ENCODE peak calls at places on chromosomes 5 and 9, in five cellular contexts. Y is PC-3, P is neural progenitor cell, T is SK-N-SH, O is HCT116. H is an unnamed sample.

GRCh38 chr5:107739661-107740060 is 68.9 kb upstream of the EFNA5 start:
- DNase-seq in O (no peak), T (no peak), Y (peak), P (no peak), H (no peak)

GRCh38 chr5:68460147-68460760 is 244.7 kb downstream of the PIK3R1 start:
- DNase-seq in O (peak), P (peak), T (peak), Y (peak), H (peak)

GRCh38 chr5:87004101-87004500 is 263.6 kb upstream of the RASA1 start:
- DNase-seq in T (no peak), Y (peak), O (no peak), P (no peak), H (no peak)

GRCh38 chr5:14305045-14305444 is 161.9 kb downstream of the TRIO start:
- DNase-seq in T (no peak), P (no peak), Y (peak), O (no peak), H (peak)

GRCh38 chr9:7241694-7242093 is 483.9 kb downstream of the KDM4C start:
- DNase-seq in T (no peak), P (no peak), Y (no peak), O (no peak), H (no peak)

GRCh38 chr9:134320195-134320885 is 5.9 kb upstream of the RXRA start:
- DNase-seq in T (no peak), O (no peak), Y (no peak), P (peak), H (no peak)

GRCh38 chr5:74384851-74385250 is 255.7 kb downstream of the ENC1 start:
- DNase-seq in P (no peak), Y (no peak), O (no peak), T (peak), H (no peak)

GRCh38 chr9:105333076-105333475 is 88.6 kb downstream of the SLC44A1 start:
- DNase-seq in Y (no peak), O (no peak), T (no peak), P (no peak), H (peak)

GRCh38 chr5:72788851-72789505 is 27.5 kb upstream of the TNPO1 start:
- DNase-seq in O (no peak), P (no peak), T (no peak), Y (peak), H (peak)

GRCh38 chr9:108889649-108890067 is 27.6 kb downstream of the ACTL7A start:
- DNase-seq in O (peak), Y (no peak), P (peak), T (no peak), H (peak)

GRCh38 chr9:97864396-97864795 is 11.4 kb downstream of the FOXE1 start:
- DNase-seq in Y (peak), P (no peak), O (no peak), T (no peak), H (no peak)

GRCh38 chr5:76819851-76820280 is 1.0 kb downstream of the F2RL1 start:
- DNase-seq in O (no peak), P (peak), Y (no peak), T (no peak), H (no peak)

GRCh38 chr5:93349613-93350012 is 231.4 kb downstream of the NR2F1-AS1 start:
- DNase-seq in T (no peak), P (no peak), O (no peak), Y (peak), H (peak)

GRCh38 chr5:73115399-73116051 is 4.8 kb upstream of the TMEM171 start:
- DNase-seq in P (no peak), T (no peak), O (no peak), Y (peak), H (peak)

GRCh38 chr9:86184125-86184524 is 75.3 kb downstream of the C9orf153 start:
- DNase-seq in O (no peak), P (no peak), Y (no peak), T (no peak), H (no peak)

GRCh38 chr5:169667896-169668674 is 31.0 kb downstream of the DOCK2 start:
- DNase-seq in O (no peak), T (peak), Y (peak), P (no peak), H (peak)

GRCh38 chr5:62778327-62779009 is 199.8 kb downstream of the LRRC70 start:
- DNase-seq in T (no peak), Y (no peak), P (peak), O (no peak), H (no peak)

GRCh38 chr5:67246108-67246507 is 49.5 kb upstream of the CD180 start:
- DNase-seq in T (peak), O (peak), P (peak), Y (peak), H (peak)

GRCh38 chr9:106859957-106860715 is 2.8 kb upstream of the ZNF462 start:
- DNase-seq in O (peak), P (peak), Y (peak), T (peak), H (no peak)

GRCh38 chr9:93209576-93210323 is 25.8 kb downstream of the WNK2 start:
- DNase-seq in O (no peak), T (no peak), Y (no peak), P (no peak), H (no peak)

GRCh38 chr9:34163439-34163838 is 15.4 kb upstream of the UBAP1 start:
- DNase-seq in T (no peak), O (no peak), Y (peak), P (no peak), H (peak)

GRCh38 chr5:72841756-72842535 is 25.5 kb downstream of the TNPO1 start:
- DNase-seq in O (no peak), Y (peak), T (no peak), P (no peak), H (peak)

GRCh38 chr9:71692337-71692736 is 76.0 kb downstream of the CEMIP2 start:
- DNase-seq in O (no peak), Y (no peak), P (no peak), T (no peak), H (peak)

GRCh38 chr5:61918606-61919005 is 387.4 kb upstream of the KIF2A start:
- DNase-seq in Y (no peak), P (no peak), T (no peak), O (no peak), H (no peak)

GRCh38 chr5:81202652-81203051 is 30.5 kb upstream of the CKMT2 start:
- DNase-seq in Y (no peak), T (no peak), O (no peak), P (no peak), H (no peak)

GRCh38 chr9:35114113-35114847 is 1.4 kb downstream of the ATOSB start:
- DNase-seq in O (peak), T (peak), P (peak), Y (peak), H (peak)

GRCh38 chr5:138444774-138445546 is 6.1 kb downstream of the REEP2 start:
- DNase-seq in P (no peak), Y (no peak), O (no peak), T (no peak), H (no peak)

GRCh38 chr5:178069909-178070308 is 43.4 kb upstream of the N4BP3 start:
- DNase-seq in O (peak), P (peak), T (no peak), Y (peak), H (peak)

GRCh38 chr5:161023591-161023990 is 171.6 kb upstream of the ATP10B start:
- DNase-seq in Y (no peak), T (no peak), P (no peak), O (no peak), H (no peak)

GRCh38 chr9:3916984-3917383 is 382.9 kb downstream of the GLIS3 start:
- DNase-seq in T (no peak), P (no peak), Y (peak), O (no peak), H (peak)

GRCh38 chr9:117092582-117092981 is 322.3 kb downstream of the ASTN2 start:
- DNase-seq in O (no peak), T (no peak), Y (no peak), P (no peak), H (peak)

GRCh38 chr9:130433168-130433946 is 11.4 kb upstream of the ASS1 start:
- DNase-seq in T (peak), O (no peak), Y (peak), P (peak), H (peak)

GRCh38 chr9:135759676-135760300 is 57.8 kb downstream of the KCNT1 start:
- DNase-seq in T (no peak), Y (no peak), O (no peak), P (no peak), H (no peak)

GRCh38 chr5:102891175-102891574 is 136.1 kb downstream of the PAM start:
- DNase-seq in T (no peak), O (no peak), Y (no peak), P (no peak), H (no peak)

GRCh38 chr9:98091735-98092632 is 27.0 kb downstream of the TRIM14 start:
- DNase-seq in P (peak), T (no peak), O (no peak), Y (no peak), H (no peak)

DNA sequence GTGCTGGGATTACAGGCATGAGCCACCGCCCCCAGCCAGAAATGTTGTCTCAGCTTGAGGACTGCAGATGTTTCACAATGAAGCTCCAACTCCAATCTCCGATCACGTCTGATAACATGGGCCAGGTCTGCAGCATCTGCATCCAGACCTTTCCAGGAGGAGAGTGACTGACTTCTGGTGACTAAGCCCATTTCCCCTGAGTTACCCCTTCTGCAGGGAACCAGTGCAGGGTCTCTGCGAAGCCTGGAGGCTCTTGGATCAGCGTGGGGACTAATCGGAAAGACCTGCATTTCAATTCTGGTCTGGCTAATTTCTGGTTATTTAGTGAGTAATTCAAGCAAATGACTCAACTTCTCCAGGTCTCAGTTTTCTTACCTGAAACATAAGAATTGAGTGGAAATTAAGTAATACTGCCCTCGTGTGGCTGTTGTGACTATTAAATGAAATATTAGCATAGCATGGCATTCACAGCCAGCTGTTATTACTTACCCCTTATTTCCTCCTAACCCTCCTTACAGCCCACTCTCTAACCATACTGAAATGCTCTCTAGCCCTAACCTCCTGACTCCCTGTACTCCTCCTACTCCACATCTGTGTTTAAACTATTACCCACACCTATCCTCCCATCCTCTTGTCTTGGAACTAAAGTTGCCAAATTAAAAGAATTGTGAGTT is 2.2 kb upstream of the GNPDA1 start:
- DNase-seq in O (peak), P (peak), Y (peak), T (peak), H (peak)
- H3K4me2 ChIP-seq in O (peak), P (no peak), Y (peak), T (peak), H (peak)

GRCh38 chr9:73863924-73864323 is 633.2 kb upstream of the RORB start:
- DNase-seq in Y (no peak), T (no peak), P (no peak), O (no peak), H (no peak)
- TF ChIP-seq EZH2phosphoT487 in Y (no peak), T (no peak), P (no peak), O (no peak), H (no peak)

DNA sequence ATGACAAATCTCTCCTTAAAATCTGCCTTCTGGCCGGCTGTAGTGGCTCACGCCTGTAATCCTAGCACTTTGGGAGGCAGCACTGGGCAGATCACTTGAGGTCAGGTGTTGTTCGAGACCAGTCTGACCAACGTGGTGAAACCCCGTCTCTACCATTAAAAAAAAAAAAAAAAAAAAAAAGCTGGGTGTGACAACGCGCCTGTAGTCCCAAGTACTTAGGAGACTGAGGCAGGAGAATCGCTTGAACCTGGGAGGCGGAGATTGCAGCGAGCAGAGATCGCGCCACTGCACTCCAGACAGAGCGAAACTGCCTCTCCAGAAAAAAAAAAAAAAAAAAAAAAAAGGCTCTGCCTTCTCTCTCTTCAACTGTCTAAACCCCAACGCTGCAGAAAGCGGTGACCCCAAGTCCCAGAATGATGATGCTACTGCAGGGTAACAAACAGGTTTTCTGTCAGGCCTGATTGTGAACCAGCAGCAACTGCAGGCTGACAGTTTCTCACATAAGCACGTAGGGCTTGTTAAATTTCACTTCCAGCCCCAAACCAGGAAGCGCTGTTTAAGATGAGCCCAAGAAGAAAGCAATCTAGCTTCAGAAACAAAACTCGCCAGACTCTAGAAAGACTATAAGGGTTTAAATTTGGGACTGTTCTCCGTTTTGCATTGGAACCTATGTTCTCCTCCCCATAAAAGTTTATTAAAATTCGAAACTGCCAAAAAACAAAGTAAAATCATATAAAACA is 905 bp upstream of the CAST start:
- DNase-seq in O (no peak), P (peak), Y (peak), T (peak), H (peak)
- H3K9ac ChIP-seq in O (peak), P (no peak), Y (peak), T (peak), H (peak)

GRCh38 chr9:77981907-77982306 is 49.7 kb downstream of the GNAQ start:
- DNase-seq in Y (no peak), T (no peak), P (no peak), O (no peak), H (no peak)

GRCh38 chr9:77981332-77981731 is 50.3 kb downstream of the GNAQ start:
- DNase-seq in P (peak), Y (no peak), T (no peak), O (no peak), H (peak)

GRCh38 chr9:77980622-77981021 is 51.0 kb downstream of the GNAQ start:
- DNase-seq in O (no peak), Y (no peak), P (no peak), T (no peak), H (peak)

GRCh38 chr9:77985996-77986395 is 45.6 kb downstream of the GNAQ start:
- DNase-seq in P (no peak), Y (no peak), O (no peak), T (no peak), H (no peak)

DNA sequence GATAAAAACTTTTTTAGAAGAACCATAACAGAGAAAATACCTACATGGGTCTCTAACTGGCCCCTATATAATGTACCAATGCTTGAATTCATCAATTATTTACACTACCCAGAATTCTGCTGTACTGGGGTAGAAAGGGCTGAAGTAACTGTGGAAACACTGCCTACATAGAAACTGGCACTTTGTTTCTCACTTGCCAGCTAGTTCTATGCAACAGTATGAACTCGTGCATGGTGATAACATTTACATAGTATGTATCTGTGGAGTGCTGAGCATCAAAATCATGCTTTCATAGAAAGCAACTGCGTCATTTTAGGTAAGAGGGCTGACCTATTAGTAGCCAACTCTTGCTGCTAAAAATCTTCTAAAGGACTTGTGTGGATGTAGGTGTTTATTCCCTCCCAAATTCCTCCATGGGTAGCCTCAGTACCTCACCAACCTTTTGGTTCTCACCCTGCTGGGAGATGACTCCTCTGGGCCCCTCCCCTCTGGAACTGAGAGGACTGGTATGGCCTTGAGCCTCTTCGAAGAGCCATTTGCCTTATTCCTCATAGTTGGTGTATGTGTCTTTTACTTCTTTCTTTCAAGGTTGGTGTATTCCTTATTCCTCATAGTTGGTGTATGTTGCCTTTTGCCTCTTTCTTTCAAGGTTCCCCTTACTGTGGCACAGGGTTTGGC is 48.5 kb downstream of the GNAQ start:
- DNase-seq in O (no peak), T (no peak), Y (no peak), P (no peak), H (no peak)
- H3K4me2 ChIP-seq in O (no peak), T (no peak), Y (no peak), P (no peak), H (no peak)

GRCh38 chr9:95305770-95306492 is 11.6 kb downstream of the FANCC start:
- DNase-seq in Y (peak), P (peak), O (no peak), T (no peak), H (peak)
- TF ChIP-seq EZH2phosphoT487 in Y (no peak), P (no peak), O (no peak), T (no peak), H (no peak)

GRCh38 chr5:123434796-123435195 is 11.6 kb upstream of the CEP120 start:
- DNase-seq in P (no peak), O (no peak), T (no peak), Y (no peak), H (no peak)

GRCh38 chr5:123429993-123430392 is 6.8 kb upstream of the CEP120 start:
- DNase-seq in T (no peak), O (peak), P (no peak), Y (peak), H (peak)

GRCh38 chr5:123425444-123425843 is 2.2 kb upstream of the CEP120 start:
- DNase-seq in Y (no peak), O (no peak), T (no peak), P (no peak), H (no peak)

GRCh38 chr5:123428521-123429220 is 5.5 kb upstream of the CEP120 start:
- DNase-seq in O (no peak), P (no peak), Y (no peak), T (no peak), H (no peak)

GRCh38 chr5:123429221-123429954 is 6.2 kb upstream of the CEP120 start:
- DNase-seq in P (no peak), Y (no peak), T (no peak), O (no peak), H (peak)
- H3K9ac ChIP-seq in P (no peak), Y (no peak), T (no peak), O (no peak), H (peak)

DNA sequence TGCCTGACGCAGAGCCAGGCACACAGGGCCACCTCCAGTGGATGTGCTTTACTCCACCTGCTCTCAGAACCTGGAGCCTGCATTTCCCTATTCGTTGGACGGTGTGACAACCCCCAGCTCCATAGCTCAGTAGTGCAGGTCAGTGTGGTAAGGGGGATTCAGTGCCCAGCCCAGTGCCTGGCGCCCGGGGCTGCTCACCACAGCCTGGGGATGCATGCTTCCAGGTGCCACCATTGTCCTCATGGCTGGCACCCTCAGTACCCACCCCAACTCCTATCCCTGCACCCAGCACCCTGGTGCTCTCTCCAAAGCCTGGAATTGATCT is 32.8 kb upstream of the ADAMTS2 start:
- DNase-seq in T (peak), P (no peak), Y (no peak), O (no peak), H (no peak)
- H3K4me2 ChIP-seq in T (no peak), P (no peak), Y (no peak), O (no peak), H (no peak)

GRCh38 chr9:110257097-110257955 is 1.0 kb upstream of the TXN start:
- DNase-seq in P (peak), T (no peak), Y (no peak), O (no peak), H (peak)
- TF ChIP-seq EZH2phosphoT487 in P (no peak), T (no peak), Y (no peak), O (no peak), H (no peak)

GRCh38 chr5:159928122-159928960 is 12.1 kb downstream of the ADRA1B start:
- DNase-seq in P (no peak), T (no peak), O (peak), Y (peak), H (peak)
- H3K9ac ChIP-seq in P (no peak), T (peak), O (no peak), Y (no peak), H (peak)

DNA sequence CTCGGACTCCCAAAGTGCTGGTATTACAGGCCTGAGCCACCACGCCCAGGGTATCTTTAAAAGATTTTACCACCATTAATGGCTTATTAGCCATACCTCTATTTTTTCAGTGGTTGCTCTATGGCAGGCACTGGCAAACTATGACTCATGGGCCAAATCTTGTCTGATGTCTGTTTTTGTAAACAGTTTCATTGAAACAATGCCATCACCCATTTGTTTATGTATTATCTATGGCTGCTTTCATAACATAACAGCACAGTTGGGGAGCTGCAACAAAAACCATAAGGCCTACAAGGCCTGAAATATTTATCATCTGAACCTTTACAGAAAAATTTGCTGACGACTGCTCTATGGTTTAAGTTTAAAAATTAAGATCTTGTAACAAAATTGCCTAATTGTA is 66.8 kb downstream of the SLC38A9 start:
- DNase-seq in P (no peak), Y (peak), O (no peak), T (no peak), H (peak)
- H3K4me2 ChIP-seq in P (no peak), Y (no peak), O (no peak), T (no peak), H (no peak)

H was measured in GM23248.